ENCODE peak calls at places on chromosome 1, in four cellular contexts. One of them, this sample, is unnamed.

GRCh38 chr1:23777979-23778814 is at the start of gene PITHD1:
- DNase-seq in K562: peak; percentile 97
- DNase-seq in SK-N-SH: peak; percentile 97
- DNase-seq in GM12878: peak; percentile 45
- DNase-seq in this sample: peak; percentile 83

GRCh38 chr1:9808459-9808858 is 15.3 kb downstream of the CLSTN1 start:
- DNase-seq in K562: no peak
- DNase-seq in SK-N-SH: no peak
- DNase-seq in GM12878: no peak
- DNase-seq in this sample: no peak

GRCh38 chr1:104706631-104707147 is 957.0 kb downstream of the AMY1C start:
- DNase-seq in K562: no peak
- DNase-seq in SK-N-SH: no peak
- DNase-seq in GM12878: peak; percentile 9
- DNase-seq in this sample: peak; percentile 37

GRCh38 chr1:84143796-84144565 is at the start of gene PRKACB:
- DNase-seq in K562: no peak
- DNase-seq in SK-N-SH: no peak
- DNase-seq in GM12878: peak; percentile 24
- DNase-seq in this sample: no peak

GRCh38 chr1:64282353-64282752 is 78.9 kb downstream of the UBE2U start:
- DNase-seq in K562: no peak
- DNase-seq in SK-N-SH: peak; percentile 89
- DNase-seq in GM12878: no peak
- DNase-seq in this sample: no peak

GRCh38 chr1:186214816-186215215 is 160.2 kb downstream of the TPR start:
- DNase-seq in K562: no peak
- DNase-seq in SK-N-SH: no peak
- DNase-seq in GM12878: no peak
- DNase-seq in this sample: no peak

GRCh38 chr1:228045405-228045804 is 37.1 kb upstream of the ARF1 start:
- DNase-seq in K562: no peak
- DNase-seq in SK-N-SH: no peak
- DNase-seq in GM12878: no peak
- DNase-seq in this sample: no peak

GRCh38 chr1:16172964-16173446 is 17.1 kb upstream of the EPHA2 start:
- DNase-seq in K562: peak; percentile 64
- DNase-seq in SK-N-SH: no peak
- DNase-seq in GM12878: no peak
- DNase-seq in this sample: no peak

GRCh38 chr1:53410100-53410541 is 49.1 kb upstream of the DMRTB1 start:
- DNase-seq in K562: no peak
- DNase-seq in SK-N-SH: peak; percentile 79
- DNase-seq in GM12878: peak; percentile 36
- DNase-seq in this sample: no peak

GRCh38 chr1:160420881-160421842 is 20.8 kb downstream of the VANGL2 start:
- DNase-seq in K562: no peak
- DNase-seq in SK-N-SH: no peak
- DNase-seq in GM12878: no peak
- DNase-seq in this sample: no peak

GRCh38 chr1:179767996-179768395 is 24.9 kb downstream of the FAM163A start:
- DNase-seq in K562: no peak
- DNase-seq in SK-N-SH: no peak
- DNase-seq in GM12878: no peak
- DNase-seq in this sample: no peak

DNA sequence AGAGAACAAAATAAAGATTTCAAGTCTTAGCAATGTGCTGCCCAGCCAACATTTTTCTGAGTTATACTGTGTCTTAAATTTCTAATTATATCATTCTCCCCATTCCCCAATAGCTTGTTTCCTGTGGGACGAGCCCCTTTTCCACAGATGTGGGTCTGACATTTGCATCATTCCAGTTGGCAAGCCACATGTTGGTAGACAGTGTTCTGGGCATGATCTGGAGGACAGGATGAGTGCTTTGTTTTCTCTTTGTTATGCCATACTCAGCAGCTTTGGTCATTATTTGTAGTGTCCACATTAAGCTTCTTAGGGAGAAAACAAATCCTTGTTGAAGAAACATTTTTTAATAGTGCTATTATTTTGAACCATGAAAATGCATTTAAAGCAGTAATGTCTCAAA is 32.9 kb downstream of the MTARC1 start:
- DNase-seq in K562: no peak
- DNase-seq in SK-N-SH: no peak
- DNase-seq in GM12878: no peak
- DNase-seq in this sample: no peak
- TF ChIP-seq NFIC in K562: no peak
- TF ChIP-seq NFIC in SK-N-SH: no peak
- TF ChIP-seq NFIC in GM12878: no peak
- TF ChIP-seq NFIC in this sample: no peak

GRCh38 chr1:112496290-112496689 is 12.5 kb upstream of the WNT2B start:
- DNase-seq in K562: no peak
- DNase-seq in SK-N-SH: no peak
- DNase-seq in GM12878: no peak
- DNase-seq in this sample: no peak
- TF ChIP-seq NFIC in K562: no peak
- TF ChIP-seq NFIC in SK-N-SH: no peak
- TF ChIP-seq NFIC in GM12878: no peak
- TF ChIP-seq NFIC in this sample: no peak

DNA sequence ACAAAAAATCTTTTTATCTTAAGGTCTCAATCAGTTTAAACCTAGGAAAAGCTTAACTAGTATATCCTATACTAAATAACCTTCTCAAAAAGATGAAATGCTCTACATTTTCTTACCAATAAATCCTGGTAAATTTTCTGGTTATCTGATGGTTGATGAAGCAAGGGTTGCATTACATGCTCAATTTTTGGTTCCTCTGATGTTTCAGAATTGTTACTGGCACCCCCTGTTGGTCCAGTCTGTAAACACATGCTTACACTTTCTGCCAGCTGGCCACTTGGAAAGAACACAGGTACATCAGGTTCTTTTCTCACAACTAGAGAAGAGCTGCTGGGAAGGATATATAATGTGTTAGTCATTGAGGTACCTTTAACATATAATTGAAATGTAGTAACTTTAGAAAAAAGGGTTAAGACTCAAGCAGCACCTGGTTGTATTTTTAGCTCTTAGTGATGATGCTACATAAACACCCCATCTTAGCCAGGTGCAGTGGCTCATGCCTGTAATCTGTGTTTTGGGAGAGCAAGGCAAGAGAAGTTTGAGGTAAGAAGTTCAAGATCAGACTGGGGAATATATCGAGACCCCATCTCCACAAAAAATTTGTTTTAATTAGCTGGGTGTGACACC is 30.9 kb upstream of the TAL1 start:
- DNase-seq in K562: peak; percentile 68
- DNase-seq in SK-N-SH: peak; percentile 55
- DNase-seq in GM12878: no peak
- DNase-seq in this sample: peak; percentile 59
- TF ChIP-seq NFIC in K562: no peak
- TF ChIP-seq NFIC in SK-N-SH: no peak
- TF ChIP-seq NFIC in GM12878: no peak
- TF ChIP-seq NFIC in this sample: no peak

GRCh38 chr1:156961709-156962108 is 41.3 kb downstream of the LRRC71 start:
- DNase-seq in K562: no peak
- DNase-seq in SK-N-SH: no peak
- DNase-seq in GM12878: no peak
- DNase-seq in this sample: no peak
- TF ChIP-seq NFIC in K562: no peak
- TF ChIP-seq NFIC in SK-N-SH: no peak
- TF ChIP-seq NFIC in GM12878: no peak
- TF ChIP-seq NFIC in this sample: no peak

GRCh38 chr1:5161372-5161771 is 507.0 kb downstream of the AJAP1 start:
- DNase-seq in K562: no peak
- DNase-seq in SK-N-SH: peak; percentile 39
- DNase-seq in GM12878: no peak
- DNase-seq in this sample: no peak
- TF ChIP-seq NFIC in K562: no peak
- TF ChIP-seq NFIC in SK-N-SH: no peak
- TF ChIP-seq NFIC in GM12878: no peak
- TF ChIP-seq NFIC in this sample: no peak

DNA sequence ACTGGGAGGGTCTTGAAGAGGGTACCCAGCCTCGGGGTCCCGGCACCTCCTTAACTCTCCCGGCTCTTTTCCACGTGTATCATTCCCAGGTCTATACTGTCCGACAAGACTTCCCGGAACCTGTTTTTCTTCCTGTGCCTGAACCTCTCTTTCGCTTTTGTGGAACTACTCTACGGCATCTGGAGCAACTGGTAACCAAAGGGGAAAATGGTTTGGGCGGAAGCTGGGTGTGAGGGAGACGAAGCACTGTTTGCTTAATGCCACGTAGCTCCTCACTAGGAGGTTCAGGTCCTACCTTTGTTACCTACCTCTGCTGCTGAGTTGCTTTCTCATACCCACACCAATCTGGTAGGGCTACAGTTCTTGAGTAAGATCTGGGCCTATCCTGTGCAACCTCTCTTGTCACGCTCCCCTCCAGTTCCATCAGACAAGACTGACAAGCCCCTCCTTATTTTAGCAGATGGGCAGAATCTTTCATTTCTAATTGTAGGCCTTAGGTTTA is 642 bp downstream of the SLC30A7 start:
- DNase-seq in K562: peak; percentile 37
- DNase-seq in SK-N-SH: peak; percentile 41
- DNase-seq in GM12878: peak; percentile 57
- DNase-seq in this sample: peak; percentile 76
- TF ChIP-seq NFIC in K562: no peak
- TF ChIP-seq NFIC in SK-N-SH: no peak
- TF ChIP-seq NFIC in GM12878: peak; percentile 19
- TF ChIP-seq NFIC in this sample: no peak

GRCh38 chr1:42267904-42268303 is 67.1 kb downstream of the FOXJ3 start:
- DNase-seq in K562: no peak
- DNase-seq in SK-N-SH: no peak
- DNase-seq in GM12878: no peak
- DNase-seq in this sample: no peak
- TF ChIP-seq NFIC in K562: no peak
- TF ChIP-seq NFIC in SK-N-SH: no peak
- TF ChIP-seq NFIC in GM12878: no peak
- TF ChIP-seq NFIC in this sample: no peak

GRCh38 chr1:234969630-234970370 is 158.8 kb downstream of the TOMM20 start:
- DNase-seq in K562: no peak
- DNase-seq in SK-N-SH: peak; percentile 93
- DNase-seq in GM12878: no peak
- DNase-seq in this sample: no peak

GRCh38 chr1:234970371-234970730 is 158.3 kb downstream of the TOMM20 start:
- DNase-seq in K562: no peak
- DNase-seq in SK-N-SH: no peak
- DNase-seq in GM12878: no peak
- DNase-seq in this sample: no peak

GRCh38 chr1:234967121-234967520 is 161.5 kb downstream of the TOMM20 start:
- DNase-seq in K562: no peak
- DNase-seq in SK-N-SH: no peak
- DNase-seq in GM12878: no peak
- DNase-seq in this sample: no peak

GRCh38 chr1:234969011-234969441 is 159.6 kb downstream of the TOMM20 start:
- DNase-seq in K562: no peak
- DNase-seq in SK-N-SH: no peak
- DNase-seq in GM12878: no peak
- DNase-seq in this sample: no peak

DNA sequence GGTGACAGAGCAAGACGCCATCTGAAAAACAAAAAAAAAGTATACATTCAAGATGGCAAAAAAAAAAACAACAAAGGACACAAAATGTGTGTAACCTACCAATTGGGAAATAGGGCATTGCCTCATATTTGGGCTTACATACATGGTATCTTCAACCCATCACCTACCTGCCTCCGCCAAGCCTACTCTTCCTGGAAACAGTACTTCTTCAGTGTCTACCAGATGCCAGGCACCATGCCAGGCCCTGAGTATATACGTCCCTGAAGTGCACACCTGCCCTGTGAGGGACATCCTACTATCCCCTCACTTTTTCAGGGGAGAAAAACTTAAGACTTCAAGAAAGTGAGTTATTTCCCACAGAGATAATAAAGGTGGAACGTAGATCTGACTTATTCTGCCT is 160.2 kb downstream of the TOMM20 start:
- DNase-seq in K562: no peak
- DNase-seq in SK-N-SH: no peak
- DNase-seq in GM12878: no peak
- DNase-seq in this sample: no peak
- TF ChIP-seq NFIC in K562: no peak
- TF ChIP-seq NFIC in SK-N-SH: no peak
- TF ChIP-seq NFIC in GM12878: no peak
- TF ChIP-seq NFIC in this sample: no peak

DNA sequence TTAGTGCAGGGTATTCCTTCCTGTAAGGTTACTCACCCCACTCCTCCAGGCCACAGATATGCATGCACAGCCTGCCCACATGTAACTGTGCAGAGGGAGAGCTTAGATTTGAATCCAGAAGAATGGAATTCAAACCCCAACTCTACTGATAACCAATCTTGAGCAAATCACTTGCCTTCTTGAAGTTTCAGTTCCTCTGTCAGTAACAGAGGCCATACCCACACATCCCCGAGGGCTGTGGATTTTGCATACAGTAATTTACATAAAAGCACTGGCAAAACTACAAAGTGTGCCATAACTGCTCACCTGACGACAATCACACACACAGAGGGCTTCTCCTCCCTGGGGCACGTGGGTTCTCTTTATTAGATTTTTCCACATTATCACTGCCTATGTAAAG is 18.7 kb downstream of the CD247 start:
- DNase-seq in K562: no peak
- DNase-seq in SK-N-SH: no peak
- DNase-seq in GM12878: peak; percentile 84
- DNase-seq in this sample: no peak
- TF ChIP-seq NFIC in K562: no peak
- TF ChIP-seq NFIC in SK-N-SH: no peak
- TF ChIP-seq NFIC in GM12878: peak; percentile 63
- TF ChIP-seq NFIC in this sample: no peak

This sample was measured in HepG2.